ENCODE peak calls at places on chromosomes 1 and 21, in five cellular contexts. One of them, this sample, is unnamed.

GRCh38 chr1:234875953-234876814 is 252.5 kb downstream of the TOMM20 start:
- DNase-seq in osteoblast: peak
- DNase-seq in transverse colon: peak
- DNase-seq in 8988T: no peak
- DNase-seq in RCC 7860: peak
- DNase-seq in this sample: peak

GRCh38 chr1:1136547-1137230 is 20.8 kb upstream of the C1orf159 start:
- DNase-seq in osteoblast: no peak
- DNase-seq in transverse colon: peak
- DNase-seq in 8988T: no peak
- DNase-seq in RCC 7860: no peak
- DNase-seq in this sample: no peak

GRCh38 chr1:62946516-62946915 is 162.6 kb downstream of the ATG4C start:
- DNase-seq in osteoblast: no peak
- DNase-seq in transverse colon: no peak
- DNase-seq in 8988T: no peak
- DNase-seq in RCC 7860: no peak
- DNase-seq in this sample: no peak

GRCh38 chr1:4308826-4309225 is 345.6 kb upstream of the AJAP1 start:
- DNase-seq in osteoblast: no peak
- DNase-seq in transverse colon: no peak
- DNase-seq in 8988T: no peak
- DNase-seq in RCC 7860: no peak
- DNase-seq in this sample: no peak

GRCh38 chr1:200530551-200531261 is 89.8 kb downstream of the KIF14 start:
- DNase-seq in osteoblast: peak
- DNase-seq in transverse colon: no peak
- DNase-seq in 8988T: no peak
- DNase-seq in RCC 7860: no peak
- DNase-seq in this sample: no peak

GRCh38 chr1:240468616-240469015 is 143.3 kb downstream of the GREM2 start:
- DNase-seq in osteoblast: no peak
- DNase-seq in transverse colon: no peak
- DNase-seq in 8988T: no peak
- DNase-seq in RCC 7860: no peak
- DNase-seq in this sample: no peak

GRCh38 chr21:45699966-45700365 is 56.4 kb downstream of the PCBP3 start:
- DNase-seq in osteoblast: no peak
- DNase-seq in transverse colon: no peak
- DNase-seq in 8988T: no peak
- DNase-seq in RCC 7860: no peak
- DNase-seq in this sample: no peak

GRCh38 chr1:59732219-59732955 is 82.4 kb upstream of the HOOK1 start:
- DNase-seq in osteoblast: peak
- DNase-seq in transverse colon: no peak
- DNase-seq in 8988T: no peak
- DNase-seq in RCC 7860: no peak
- DNase-seq in this sample: no peak

GRCh38 chr1:100360790-100361232 is 8.5 kb downstream of the CDC14A start:
- DNase-seq in osteoblast: no peak
- DNase-seq in transverse colon: no peak
- DNase-seq in 8988T: no peak
- DNase-seq in RCC 7860: no peak
- DNase-seq in this sample: no peak

GRCh38 chr1:230794871-230795645 is 47.9 kb downstream of the CAPN9 start:
- DNase-seq in osteoblast: no peak
- DNase-seq in transverse colon: no peak
- DNase-seq in 8988T: no peak
- DNase-seq in RCC 7860: no peak
- DNase-seq in this sample: no peak

GRCh38 chr1:52927219-52928082 is at the start of gene SCP2:
- DNase-seq in osteoblast: peak
- DNase-seq in transverse colon: peak
- DNase-seq in 8988T: peak
- DNase-seq in RCC 7860: peak
- DNase-seq in this sample: peak

GRCh38 chr1:168803696-168804510 is 74.9 kb upstream of the DPT start:
- DNase-seq in osteoblast: no peak
- DNase-seq in transverse colon: peak
- DNase-seq in 8988T: no peak
- DNase-seq in RCC 7860: no peak
- DNase-seq in this sample: no peak

GRCh38 chr1:175185918-175186317 is 6.7 kb downstream of the KIAA0040 start:
- DNase-seq in osteoblast: no peak
- DNase-seq in transverse colon: no peak
- DNase-seq in 8988T: no peak
- DNase-seq in RCC 7860: no peak
- DNase-seq in this sample: no peak

GRCh38 chr1:7069888-7070287 is 284.6 kb downstream of the CAMTA1 start:
- DNase-seq in osteoblast: peak
- DNase-seq in transverse colon: no peak
- DNase-seq in 8988T: no peak
- DNase-seq in RCC 7860: no peak
- DNase-seq in this sample: no peak

GRCh38 chr1:203366476-203366875 is 15.6 kb upstream of the FMOD start:
- DNase-seq in osteoblast: no peak
- DNase-seq in transverse colon: no peak
- DNase-seq in 8988T: no peak
- DNase-seq in RCC 7860: no peak
- DNase-seq in this sample: no peak

GRCh38 chr1:94236630-94237290 is 624 bp downstream of the ARHGAP29 start:
- DNase-seq in osteoblast: peak
- DNase-seq in transverse colon: peak
- DNase-seq in 8988T: no peak
- DNase-seq in RCC 7860: peak
- DNase-seq in this sample: no peak

GRCh38 chr1:3580231-3580630 is 31.1 kb downstream of the MEGF6 start:
- DNase-seq in osteoblast: no peak
- DNase-seq in transverse colon: no peak
- DNase-seq in 8988T: no peak
- DNase-seq in RCC 7860: no peak
- DNase-seq in this sample: no peak

GRCh38 chr1:235331391-235331790 is 3.0 kb downstream of the GGPS1 start:
- DNase-seq in osteoblast: no peak
- DNase-seq in transverse colon: no peak
- DNase-seq in 8988T: no peak
- DNase-seq in RCC 7860: no peak
- DNase-seq in this sample: no peak

GRCh38 chr1:15424146-15424667 is 14.0 kb upstream of the CTRC start:
- DNase-seq in osteoblast: peak
- DNase-seq in transverse colon: peak
- DNase-seq in 8988T: no peak
- DNase-seq in RCC 7860: no peak
- DNase-seq in this sample: no peak

GRCh38 chr1:18739408-18739807 is 108.8 kb downstream of the PAX7 start:
- DNase-seq in osteoblast: peak
- DNase-seq in transverse colon: no peak
- DNase-seq in 8988T: no peak
- DNase-seq in RCC 7860: no peak
- DNase-seq in this sample: no peak

GRCh38 chr1:109529895-109530456 is 9.7 kb upstream of the GPR61 start:
- DNase-seq in osteoblast: peak
- DNase-seq in transverse colon: no peak
- DNase-seq in 8988T: no peak
- DNase-seq in RCC 7860: no peak
- DNase-seq in this sample: no peak

GRCh38 chr1:19361231-19362147 is 49.4 kb downstream of the SLC66A1 start:
- DNase-seq in osteoblast: peak
- DNase-seq in transverse colon: no peak
- DNase-seq in 8988T: no peak
- DNase-seq in RCC 7860: no peak
- DNase-seq in this sample: no peak

GRCh38 chr1:217506878-217507277 is 124.0 kb downstream of the GPATCH2 start:
- DNase-seq in osteoblast: no peak
- DNase-seq in transverse colon: no peak
- DNase-seq in 8988T: no peak
- DNase-seq in RCC 7860: no peak
- DNase-seq in this sample: no peak

GRCh38 chr1:14602131-14602530 is 3.6 kb downstream of the KAZN start:
- DNase-seq in osteoblast: no peak
- DNase-seq in transverse colon: peak
- DNase-seq in 8988T: no peak
- DNase-seq in RCC 7860: peak
- DNase-seq in this sample: no peak

GRCh38 chr1:12851779-12852178 is 3.3 kb upstream of the HNRNPCL1 start:
- DNase-seq in osteoblast: no peak
- DNase-seq in transverse colon: no peak
- DNase-seq in 8988T: no peak
- DNase-seq in RCC 7860: peak
- DNase-seq in this sample: no peak

GRCh38 chr21:36749935-36750578 is 51.1 kb downstream of the SIM2 start:
- DNase-seq in osteoblast: no peak
- DNase-seq in transverse colon: no peak
- DNase-seq in 8988T: no peak
- DNase-seq in RCC 7860: no peak
- DNase-seq in this sample: no peak

GRCh38 chr1:197776348-197777082 is 1.2 kb upstream of the DENND1B start:
- DNase-seq in osteoblast: peak
- DNase-seq in transverse colon: no peak
- DNase-seq in 8988T: no peak
- DNase-seq in RCC 7860: peak
- DNase-seq in this sample: no peak

GRCh38 chr1:206582537-206583460 is 29.5 kb downstream of the EIF2D start:
- DNase-seq in osteoblast: no peak
- DNase-seq in transverse colon: no peak
- DNase-seq in 8988T: no peak
- DNase-seq in RCC 7860: no peak
- DNase-seq in this sample: no peak

GRCh38 chr1:68495532-68495931 is 1.4 kb downstream of the DEPDC1 start:
- DNase-seq in osteoblast: peak
- DNase-seq in transverse colon: no peak
- DNase-seq in 8988T: no peak
- DNase-seq in RCC 7860: no peak
- DNase-seq in this sample: peak

GRCh38 chr1:166603296-166603695 is 236.0 kb upstream of the POGK start:
- DNase-seq in osteoblast: no peak
- DNase-seq in transverse colon: no peak
- DNase-seq in 8988T: no peak
- DNase-seq in RCC 7860: no peak
- DNase-seq in this sample: no peak

GRCh38 chr1:6753320-6754140 is 31.7 kb upstream of the CAMTA1 start:
- DNase-seq in osteoblast: no peak
- DNase-seq in transverse colon: no peak
- DNase-seq in 8988T: no peak
- DNase-seq in RCC 7860: peak
- DNase-seq in this sample: no peak

GRCh38 chr1:27113861-27114260 is 41.1 kb downstream of the SLC9A1 start:
- DNase-seq in osteoblast: no peak
- DNase-seq in transverse colon: no peak
- DNase-seq in 8988T: no peak
- DNase-seq in RCC 7860: no peak
- DNase-seq in this sample: no peak

GRCh38 chr1:237108299-237109040 is 66.5 kb downstream of the RYR2 start:
- DNase-seq in osteoblast: no peak
- DNase-seq in transverse colon: no peak
- DNase-seq in 8988T: no peak
- DNase-seq in RCC 7860: no peak
- DNase-seq in this sample: no peak

GRCh38 chr1:247360116-247360898 is 28.6 kb upstream of the ZNF496 start:
- DNase-seq in osteoblast: no peak
- DNase-seq in transverse colon: no peak
- DNase-seq in 8988T: no peak
- DNase-seq in RCC 7860: no peak
- DNase-seq in this sample: no peak

GRCh38 chr1:230261918-230262650 is 164.0 kb downstream of the PGBD5 start:
- DNase-seq in osteoblast: no peak
- DNase-seq in transverse colon: no peak
- DNase-seq in 8988T: no peak
- DNase-seq in RCC 7860: no peak
- DNase-seq in this sample: no peak

GRCh38 chr1:16351449-16351993 is 759 bp downstream of the FBXO42 start:
- DNase-seq in osteoblast: peak
- DNase-seq in transverse colon: no peak
- DNase-seq in 8988T: no peak
- DNase-seq in RCC 7860: no peak
- DNase-seq in this sample: peak

GRCh38 chr1:22163578-22163977 is 20.7 kb upstream of the WNT4 start:
- DNase-seq in osteoblast: peak
- DNase-seq in transverse colon: peak
- DNase-seq in 8988T: no peak
- DNase-seq in RCC 7860: no peak
- DNase-seq in this sample: no peak

This sample was measured in HuH-7.5.